ENCODE peak calls at places on chromosomes 1 and 21, in ten cellular contexts. One of them, this sample, is unnamed.

GRCh38 chr1:35281565-35281964 is 13.1 kb downstream of the ZMYM4 start:
- DNase-seq in heart left ventricle: no peak
- DNase-seq in lower leg skin: no peak
- DNase-seq in foreskin fibroblast: no peak
- DNase-seq in fibroblast of villous mesenchyme: no peak
- DNase-seq in endothelial cell of umbilical vein: no peak
- DNase-seq in Panc1: no peak
- DNase-seq in progenitor cell of endocrine pancreas: no peak
- DNase-seq in AG04450: no peak
- DNase-seq in GM23338: no peak
- DNase-seq in this sample: no peak

GRCh38 chr1:83098791-83099190 is 900.1 kb downstream of the TTLL7 start:
- DNase-seq in AG04450: no peak
- DNase-seq in fibroblast of villous mesenchyme: no peak
- DNase-seq in Panc1: no peak
- DNase-seq in endothelial cell of umbilical vein: no peak
- DNase-seq in heart left ventricle: no peak
- DNase-seq in progenitor cell of endocrine pancreas: no peak
- DNase-seq in lower leg skin: no peak
- DNase-seq in foreskin fibroblast: no peak
- DNase-seq in GM23338: no peak
- DNase-seq in this sample: no peak

GRCh38 chr1:31977361-31978131 is 36.1 kb upstream of the KHDRBS1 start:
- DNase-seq in endothelial cell of umbilical vein: peak
- DNase-seq in heart left ventricle: no peak
- DNase-seq in Panc1: no peak
- DNase-seq in progenitor cell of endocrine pancreas: no peak
- DNase-seq in AG04450: peak
- DNase-seq in fibroblast of villous mesenchyme: peak
- DNase-seq in GM23338: peak
- DNase-seq in foreskin fibroblast: peak
- DNase-seq in lower leg skin: no peak
- DNase-seq in this sample: no peak

GRCh38 chr21:38839683-38840286 is 34.1 kb downstream of the ETS2 start:
- DNase-seq in fibroblast of villous mesenchyme: peak
- DNase-seq in AG04450: peak
- DNase-seq in endothelial cell of umbilical vein: peak
- DNase-seq in lower leg skin: no peak
- DNase-seq in GM23338: no peak
- DNase-seq in progenitor cell of endocrine pancreas: no peak
- DNase-seq in foreskin fibroblast: peak
- DNase-seq in heart left ventricle: no peak
- DNase-seq in Panc1: no peak
- DNase-seq in this sample: no peak

GRCh38 chr21:46434322-46434958 is 24.3 kb upstream of the DIP2A start:
- DNase-seq in foreskin fibroblast: no peak
- DNase-seq in progenitor cell of endocrine pancreas: no peak
- DNase-seq in endothelial cell of umbilical vein: no peak
- DNase-seq in lower leg skin: no peak
- DNase-seq in Panc1: no peak
- DNase-seq in fibroblast of villous mesenchyme: no peak
- DNase-seq in GM23338: no peak
- DNase-seq in AG04450: no peak
- DNase-seq in heart left ventricle: no peak
- DNase-seq in this sample: no peak

GRCh38 chr1:200317236-200317635 is 92.6 kb downstream of the ZNF281 start:
- DNase-seq in foreskin fibroblast: peak
- DNase-seq in GM23338: no peak
- DNase-seq in progenitor cell of endocrine pancreas: no peak
- DNase-seq in endothelial cell of umbilical vein: no peak
- DNase-seq in Panc1: no peak
- DNase-seq in fibroblast of villous mesenchyme: no peak
- DNase-seq in heart left ventricle: no peak
- DNase-seq in AG04450: peak
- DNase-seq in lower leg skin: no peak
- DNase-seq in this sample: no peak

GRCh38 chr1:7366955-7367665 is 404.0 kb upstream of the VAMP3 start:
- DNase-seq in foreskin fibroblast: no peak
- DNase-seq in heart left ventricle: peak
- DNase-seq in endothelial cell of umbilical vein: no peak
- DNase-seq in GM23338: no peak
- DNase-seq in Panc1: no peak
- DNase-seq in lower leg skin: no peak
- DNase-seq in progenitor cell of endocrine pancreas: no peak
- DNase-seq in AG04450: no peak
- DNase-seq in fibroblast of villous mesenchyme: no peak
- DNase-seq in this sample: no peak

GRCh38 chr1:11285883-11286734 is 13.1 kb downstream of the UBIAD1 start:
- DNase-seq in heart left ventricle: no peak
- DNase-seq in GM23338: no peak
- DNase-seq in lower leg skin: no peak
- DNase-seq in endothelial cell of umbilical vein: peak
- DNase-seq in Panc1: no peak
- DNase-seq in foreskin fibroblast: no peak
- DNase-seq in AG04450: no peak
- DNase-seq in fibroblast of villous mesenchyme: peak
- DNase-seq in progenitor cell of endocrine pancreas: no peak
- DNase-seq in this sample: no peak

GRCh38 chr1:86773331-86774288 is 69.2 kb downstream of the SH3GLB1 start:
- DNase-seq in heart left ventricle: no peak
- DNase-seq in Panc1: no peak
- DNase-seq in foreskin fibroblast: peak
- DNase-seq in progenitor cell of endocrine pancreas: no peak
- DNase-seq in endothelial cell of umbilical vein: peak
- DNase-seq in lower leg skin: no peak
- DNase-seq in GM23338: no peak
- DNase-seq in fibroblast of villous mesenchyme: peak
- DNase-seq in AG04450: no peak
- DNase-seq in this sample: no peak

GRCh38 chr1:226640737-226641136 is 92.2 kb downstream of the STUM start:
- DNase-seq in foreskin fibroblast: no peak
- DNase-seq in endothelial cell of umbilical vein: no peak
- DNase-seq in AG04450: no peak
- DNase-seq in lower leg skin: no peak
- DNase-seq in GM23338: no peak
- DNase-seq in heart left ventricle: no peak
- DNase-seq in Panc1: no peak
- DNase-seq in progenitor cell of endocrine pancreas: no peak
- DNase-seq in fibroblast of villous mesenchyme: no peak
- DNase-seq in this sample: no peak

GRCh38 chr1:154861607-154862094 is 8.4 kb downstream of the KCNN3 start:
- DNase-seq in AG04450: peak
- DNase-seq in GM23338: no peak
- DNase-seq in progenitor cell of endocrine pancreas: no peak
- DNase-seq in fibroblast of villous mesenchyme: peak
- DNase-seq in foreskin fibroblast: peak
- DNase-seq in Panc1: no peak
- DNase-seq in lower leg skin: no peak
- DNase-seq in endothelial cell of umbilical vein: no peak
- DNase-seq in heart left ventricle: no peak
- DNase-seq in this sample: no peak

GRCh38 chr1:32094721-32095521 is 12.9 kb upstream of the KPNA6 start:
- DNase-seq in progenitor cell of endocrine pancreas: no peak
- DNase-seq in endothelial cell of umbilical vein: no peak
- DNase-seq in GM23338: no peak
- DNase-seq in lower leg skin: no peak
- DNase-seq in Panc1: no peak
- DNase-seq in heart left ventricle: no peak
- DNase-seq in AG04450: no peak
- DNase-seq in foreskin fibroblast: no peak
- DNase-seq in fibroblast of villous mesenchyme: no peak
- DNase-seq in this sample: no peak

GRCh38 chr1:39229504-39229903 is 25.0 kb downstream of the MACF1 start:
- DNase-seq in Panc1: no peak
- DNase-seq in lower leg skin: no peak
- DNase-seq in foreskin fibroblast: no peak
- DNase-seq in AG04450: no peak
- DNase-seq in endothelial cell of umbilical vein: no peak
- DNase-seq in GM23338: no peak
- DNase-seq in progenitor cell of endocrine pancreas: no peak
- DNase-seq in fibroblast of villous mesenchyme: peak
- DNase-seq in heart left ventricle: no peak
- DNase-seq in this sample: no peak

GRCh38 chr1:248622491-248623106 is 12.3 kb downstream of the OR2T11 start:
- DNase-seq in endothelial cell of umbilical vein: peak
- DNase-seq in GM23338: peak
- DNase-seq in AG04450: no peak
- DNase-seq in heart left ventricle: no peak
- DNase-seq in lower leg skin: no peak
- DNase-seq in fibroblast of villous mesenchyme: no peak
- DNase-seq in progenitor cell of endocrine pancreas: no peak
- DNase-seq in foreskin fibroblast: peak
- DNase-seq in Panc1: peak
- DNase-seq in this sample: no peak
- TF ChIP-seq CTCF in endothelial cell of umbilical vein: peak
- TF ChIP-seq CTCF in GM23338: peak
- TF ChIP-seq CTCF in AG04450: peak
- TF ChIP-seq CTCF in heart left ventricle: peak
- TF ChIP-seq CTCF in lower leg skin: no peak
- TF ChIP-seq CTCF in fibroblast of villous mesenchyme: no peak
- TF ChIP-seq CTCF in progenitor cell of endocrine pancreas: no peak
- TF ChIP-seq CTCF in foreskin fibroblast: no peak
- TF ChIP-seq CTCF in Panc1: peak
- TF ChIP-seq CTCF in this sample: peak

GRCh38 chr1:58783993-58784757 is at the start of gene JUN:
- DNase-seq in lower leg skin: peak
- DNase-seq in AG04450: peak
- DNase-seq in endothelial cell of umbilical vein: peak
- DNase-seq in progenitor cell of endocrine pancreas: peak
- DNase-seq in heart left ventricle: peak
- DNase-seq in Panc1: peak
- DNase-seq in fibroblast of villous mesenchyme: peak
- DNase-seq in foreskin fibroblast: peak
- DNase-seq in GM23338: peak
- DNase-seq in this sample: peak
- TF ChIP-seq CTCF in lower leg skin: peak
- TF ChIP-seq CTCF in AG04450: no peak
- TF ChIP-seq CTCF in endothelial cell of umbilical vein: no peak
- TF ChIP-seq CTCF in progenitor cell of endocrine pancreas: no peak
- TF ChIP-seq CTCF in heart left ventricle: no peak
- TF ChIP-seq CTCF in Panc1: no peak
- TF ChIP-seq CTCF in fibroblast of villous mesenchyme: no peak
- TF ChIP-seq CTCF in foreskin fibroblast: no peak
- TF ChIP-seq CTCF in GM23338: no peak
- TF ChIP-seq CTCF in this sample: no peak

GRCh38 chr1:213560226-213560625 is 427.5 kb upstream of the PROX1 start:
- DNase-seq in progenitor cell of endocrine pancreas: no peak
- DNase-seq in heart left ventricle: no peak
- DNase-seq in AG04450: no peak
- DNase-seq in foreskin fibroblast: no peak
- DNase-seq in endothelial cell of umbilical vein: no peak
- DNase-seq in GM23338: no peak
- DNase-seq in Panc1: no peak
- DNase-seq in fibroblast of villous mesenchyme: no peak
- DNase-seq in lower leg skin: no peak
- DNase-seq in this sample: no peak

GRCh38 chr1:213569816-213570150 is 418.0 kb upstream of the PROX1 start:
- DNase-seq in lower leg skin: no peak
- DNase-seq in GM23338: no peak
- DNase-seq in endothelial cell of umbilical vein: no peak
- DNase-seq in foreskin fibroblast: no peak
- DNase-seq in heart left ventricle: no peak
- DNase-seq in progenitor cell of endocrine pancreas: no peak
- DNase-seq in AG04450: no peak
- DNase-seq in Panc1: no peak
- DNase-seq in fibroblast of villous mesenchyme: no peak
- DNase-seq in this sample: no peak

GRCh38 chr1:213568929-213569815 is 418.6 kb upstream of the PROX1 start:
- DNase-seq in fibroblast of villous mesenchyme: no peak
- DNase-seq in foreskin fibroblast: no peak
- DNase-seq in Panc1: no peak
- DNase-seq in lower leg skin: no peak
- DNase-seq in heart left ventricle: no peak
- DNase-seq in endothelial cell of umbilical vein: no peak
- DNase-seq in AG04450: no peak
- DNase-seq in progenitor cell of endocrine pancreas: no peak
- DNase-seq in GM23338: no peak
- DNase-seq in this sample: no peak

GRCh38 chr1:213561870-213562269 is 425.9 kb upstream of the PROX1 start:
- DNase-seq in AG04450: no peak
- DNase-seq in fibroblast of villous mesenchyme: no peak
- DNase-seq in lower leg skin: no peak
- DNase-seq in heart left ventricle: no peak
- DNase-seq in Panc1: no peak
- DNase-seq in GM23338: no peak
- DNase-seq in progenitor cell of endocrine pancreas: no peak
- DNase-seq in endothelial cell of umbilical vein: no peak
- DNase-seq in foreskin fibroblast: no peak
- DNase-seq in this sample: no peak

GRCh38 chr1:213564215-213564659 is 423.5 kb upstream of the PROX1 start:
- DNase-seq in endothelial cell of umbilical vein: peak
- DNase-seq in AG04450: no peak
- DNase-seq in fibroblast of villous mesenchyme: no peak
- DNase-seq in foreskin fibroblast: no peak
- DNase-seq in lower leg skin: no peak
- DNase-seq in progenitor cell of endocrine pancreas: no peak
- DNase-seq in GM23338: peak
- DNase-seq in Panc1: no peak
- DNase-seq in heart left ventricle: no peak
- DNase-seq in this sample: no peak
- TF ChIP-seq CTCF in endothelial cell of umbilical vein: peak
- TF ChIP-seq CTCF in AG04450: no peak
- TF ChIP-seq CTCF in fibroblast of villous mesenchyme: no peak
- TF ChIP-seq CTCF in foreskin fibroblast: no peak
- TF ChIP-seq CTCF in lower leg skin: no peak
- TF ChIP-seq CTCF in progenitor cell of endocrine pancreas: peak
- TF ChIP-seq CTCF in GM23338: peak
- TF ChIP-seq CTCF in Panc1: peak
- TF ChIP-seq CTCF in heart left ventricle: peak
- TF ChIP-seq CTCF in this sample: peak

GRCh38 chr21:44926364-44927101 is 5.8 kb upstream of the ITGB2 start:
- DNase-seq in GM23338: no peak
- DNase-seq in fibroblast of villous mesenchyme: no peak
- DNase-seq in foreskin fibroblast: peak
- DNase-seq in progenitor cell of endocrine pancreas: no peak
- DNase-seq in Panc1: no peak
- DNase-seq in AG04450: no peak
- DNase-seq in lower leg skin: no peak
- DNase-seq in endothelial cell of umbilical vein: no peak
- DNase-seq in heart left ventricle: no peak
- DNase-seq in this sample: no peak

GRCh38 chr21:44927259-44927586 is 6.5 kb upstream of the ITGB2 start:
- DNase-seq in lower leg skin: no peak
- DNase-seq in GM23338: no peak
- DNase-seq in AG04450: no peak
- DNase-seq in heart left ventricle: no peak
- DNase-seq in fibroblast of villous mesenchyme: no peak
- DNase-seq in progenitor cell of endocrine pancreas: no peak
- DNase-seq in endothelial cell of umbilical vein: no peak
- DNase-seq in foreskin fibroblast: no peak
- DNase-seq in Panc1: no peak
- DNase-seq in this sample: no peak

GRCh38 chr21:44929799-44930542 is 9.3 kb upstream of the ITGB2 start:
- DNase-seq in AG04450: no peak
- DNase-seq in endothelial cell of umbilical vein: no peak
- DNase-seq in heart left ventricle: no peak
- DNase-seq in GM23338: no peak
- DNase-seq in progenitor cell of endocrine pancreas: no peak
- DNase-seq in Panc1: no peak
- DNase-seq in lower leg skin: no peak
- DNase-seq in fibroblast of villous mesenchyme: no peak
- DNase-seq in foreskin fibroblast: no peak
- DNase-seq in this sample: no peak

GRCh38 chr21:44929242-44929798 is 8.6 kb upstream of the ITGB2 start:
- DNase-seq in endothelial cell of umbilical vein: no peak
- DNase-seq in lower leg skin: no peak
- DNase-seq in heart left ventricle: no peak
- DNase-seq in fibroblast of villous mesenchyme: no peak
- DNase-seq in AG04450: no peak
- DNase-seq in Panc1: no peak
- DNase-seq in progenitor cell of endocrine pancreas: no peak
- DNase-seq in GM23338: no peak
- DNase-seq in foreskin fibroblast: no peak
- DNase-seq in this sample: no peak

GRCh38 chr21:44927587-44928461 is 7.1 kb upstream of the ITGB2 start:
- DNase-seq in foreskin fibroblast: peak
- DNase-seq in Panc1: no peak
- DNase-seq in lower leg skin: no peak
- DNase-seq in progenitor cell of endocrine pancreas: no peak
- DNase-seq in GM23338: no peak
- DNase-seq in endothelial cell of umbilical vein: no peak
- DNase-seq in heart left ventricle: peak
- DNase-seq in AG04450: no peak
- DNase-seq in fibroblast of villous mesenchyme: peak
- DNase-seq in this sample: peak
- TF ChIP-seq CTCF in foreskin fibroblast: no peak
- TF ChIP-seq CTCF in Panc1: no peak
- TF ChIP-seq CTCF in lower leg skin: no peak
- TF ChIP-seq CTCF in progenitor cell of endocrine pancreas: no peak
- TF ChIP-seq CTCF in GM23338: no peak
- TF ChIP-seq CTCF in endothelial cell of umbilical vein: no peak
- TF ChIP-seq CTCF in heart left ventricle: no peak
- TF ChIP-seq CTCF in AG04450: peak
- TF ChIP-seq CTCF in fibroblast of villous mesenchyme: no peak
- TF ChIP-seq CTCF in this sample: peak

This sample was measured in epithelial cell of proximal tubule.